ENCODE peak calls at places on chromosomes 2 and 18, in six cellular contexts. D is amniotic epithelial cell; E is frontal cortex; K is stimulated activated CD4-positive, alpha-beta T cell treated with anti-CD3 and anti-CD28 coated beads, Interleukin-4, amount 100 ng/mL, for 48 hours; Y is NCI-H2029; L is ascending aorta. C is an unnamed sample.

GRCh38 chr2:46825958-46826897 is 89.4 kb downstream of the MCFD2 start:
- DNase-seq in L (peak), D (peak), E (no peak), K (no peak), Y (no peak), C (no peak)

GRCh38 chr18:61333271-61333745 is at the start of gene CDH20:
- DNase-seq in K (no peak), Y (no peak), E (peak), D (no peak), L (no peak), C (no peak)

GRCh38 chr18:79988925-79989361 is 580 bp upstream of the TXNL4A start:
- DNase-seq in K (peak), Y (no peak), L (no peak), D (peak), E (peak), C (peak)

GRCh38 chr2:148021059-148021985 is at the start of gene MBD5:
- DNase-seq in L (peak), D (peak), Y (no peak), K (no peak), E (peak), C (no peak)

GRCh38 chr2:96977631-96978195 is 8.7 kb downstream of the FAM178B start:
- DNase-seq in E (no peak), K (no peak), D (peak), Y (no peak), L (no peak), C (no peak)

GRCh38 chr2:98258906-98259305 is 87.3 kb upstream of the CNGA3 start:
- DNase-seq in D (no peak), L (no peak), K (no peak), E (no peak), Y (no peak), C (no peak)

GRCh38 chr2:96823203-96823602 is 7.1 kb downstream of the CNNM3 start:
- DNase-seq in D (no peak), E (no peak), Y (no peak), K (no peak), L (no peak), C (no peak)

GRCh38 chr2:240631561-240632290 is 6.4 kb downstream of the GPR35 start:
- DNase-seq in L (peak), K (no peak), D (no peak), Y (no peak), E (no peak), C (no peak)